ENCODE peak calls at places on chromosomes 2 and 18, in five cellular contexts. One of them, this sample, is unnamed.

GRCh38 chr2:32626591-32627221 is 1.1 kb upstream of the TTC27 start:
- DNase-seq in lower leg skin: no peak
- DNase-seq in thoracic aorta: no peak
- DNase-seq in AG09319: no peak
- DNase-seq in neural crest cell: no peak
- DNase-seq in this sample: no peak

GRCh38 chr2:233486778-233487552 is 79.6 kb downstream of the USP40 start:
- DNase-seq in AG09319: peak
- DNase-seq in lower leg skin: no peak
- DNase-seq in thoracic aorta: no peak
- DNase-seq in neural crest cell: no peak
- DNase-seq in this sample: peak

GRCh38 chr18:23523429-23524212 is 20.3 kb downstream of the RMC1 start:
- DNase-seq in AG09319: peak
- DNase-seq in neural crest cell: no peak
- DNase-seq in lower leg skin: no peak
- DNase-seq in thoracic aorta: no peak
- DNase-seq in this sample: peak

GRCh38 chr18:13465476-13465875 is 246.9 kb downstream of the LDLRAD4 start:
- DNase-seq in AG09319: no peak
- DNase-seq in lower leg skin: peak
- DNase-seq in neural crest cell: no peak
- DNase-seq in thoracic aorta: no peak
- DNase-seq in this sample: no peak

GRCh38 chr2:16122556-16122955 is 182.2 kb downstream of the MYCN start:
- DNase-seq in lower leg skin: no peak
- DNase-seq in thoracic aorta: no peak
- DNase-seq in neural crest cell: no peak
- DNase-seq in AG09319: no peak
- DNase-seq in this sample: no peak

GRCh38 chr2:26577442-26578433 is 63.4 kb downstream of the CIB4 start:
- DNase-seq in AG09319: peak
- DNase-seq in lower leg skin: peak
- DNase-seq in neural crest cell: peak
- DNase-seq in thoracic aorta: no peak
- DNase-seq in this sample: peak

GRCh38 chr18:64803471-64803870 is 654.6 kb upstream of the LINC00305 start:
- DNase-seq in lower leg skin: no peak
- DNase-seq in neural crest cell: no peak
- DNase-seq in AG09319: no peak
- DNase-seq in thoracic aorta: no peak
- DNase-seq in this sample: no peak

GRCh38 chr2:158967114-158967730 is 1.2 kb upstream of the TANC1 start:
- DNase-seq in thoracic aorta: no peak
- DNase-seq in neural crest cell: no peak
- DNase-seq in lower leg skin: no peak
- DNase-seq in AG09319: no peak
- DNase-seq in this sample: no peak

GRCh38 chr18:65227970-65228369 is 522.8 kb upstream of the CDH7 start:
- DNase-seq in AG09319: no peak
- DNase-seq in thoracic aorta: no peak
- DNase-seq in lower leg skin: no peak
- DNase-seq in neural crest cell: no peak
- DNase-seq in this sample: no peak

GRCh38 chr18:51028201-51028805 is 1.7 kb upstream of the SMAD4 start:
- DNase-seq in neural crest cell: no peak
- DNase-seq in thoracic aorta: no peak
- DNase-seq in lower leg skin: no peak
- DNase-seq in AG09319: no peak
- DNase-seq in this sample: peak

GRCh38 chr18:1530650-1531049 is 626.0 kb downstream of the ADCYAP1 start:
- DNase-seq in thoracic aorta: no peak
- DNase-seq in neural crest cell: no peak
- DNase-seq in AG09319: no peak
- DNase-seq in lower leg skin: no peak
- DNase-seq in this sample: no peak

GRCh38 chr18:1527805-1528204 is 623.1 kb downstream of the ADCYAP1 start:
- DNase-seq in thoracic aorta: no peak
- DNase-seq in lower leg skin: no peak
- DNase-seq in neural crest cell: no peak
- DNase-seq in AG09319: no peak
- DNase-seq in this sample: no peak

GRCh38 chr18:1528447-1528846 is 623.8 kb downstream of the ADCYAP1 start:
- DNase-seq in AG09319: no peak
- DNase-seq in neural crest cell: no peak
- DNase-seq in thoracic aorta: no peak
- DNase-seq in lower leg skin: no peak
- DNase-seq in this sample: no peak

GRCh38 chr18:1526996-1527395 is 622.3 kb downstream of the ADCYAP1 start:
- DNase-seq in neural crest cell: no peak
- DNase-seq in AG09319: no peak
- DNase-seq in lower leg skin: no peak
- DNase-seq in thoracic aorta: no peak
- DNase-seq in this sample: no peak

DNA sequence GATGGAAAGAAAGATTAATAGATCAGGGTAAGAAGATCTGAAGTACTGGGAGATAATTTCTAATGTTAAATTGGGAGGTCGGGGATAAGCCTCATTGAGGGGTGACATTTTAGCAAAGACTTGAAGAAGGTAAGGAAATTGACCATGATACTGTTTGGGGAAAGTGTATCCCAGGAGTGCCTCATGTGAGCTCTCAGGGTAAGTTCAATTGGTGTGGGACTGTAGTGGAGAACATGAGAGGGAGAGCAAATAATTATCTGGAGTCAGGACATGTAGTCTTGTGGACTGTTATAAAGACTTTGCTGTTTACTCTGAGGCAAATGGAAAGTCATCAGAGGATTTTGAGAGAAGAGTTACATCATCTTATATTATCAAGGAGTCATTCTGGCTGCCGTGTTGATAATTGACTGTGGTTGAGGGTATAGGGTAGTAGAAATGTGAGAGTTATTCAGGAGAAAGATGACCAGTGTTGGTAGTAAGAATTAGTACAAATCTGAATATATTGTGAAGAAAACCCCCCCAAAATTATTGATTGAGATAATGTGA is 624.4 kb downstream of the ADCYAP1 start:
- DNase-seq in lower leg skin: no peak
- DNase-seq in thoracic aorta: no peak
- DNase-seq in neural crest cell: no peak
- DNase-seq in AG09319: no peak
- DNase-seq in this sample: no peak
- TF ChIP-seq CTCF in lower leg skin: no peak
- TF ChIP-seq CTCF in thoracic aorta: no peak
- TF ChIP-seq CTCF in neural crest cell: no peak
- TF ChIP-seq CTCF in AG09319: no peak
- TF ChIP-seq CTCF in this sample: no peak

GRCh38 chr18:37393221-37393828 is 172.3 kb downstream of the CELF4 start:
- DNase-seq in neural crest cell: no peak
- DNase-seq in thoracic aorta: no peak
- DNase-seq in lower leg skin: no peak
- DNase-seq in AG09319: no peak
- DNase-seq in this sample: no peak

GRCh38 chr18:37394610-37394965 is 171.0 kb downstream of the CELF4 start:
- DNase-seq in lower leg skin: no peak
- DNase-seq in AG09319: no peak
- DNase-seq in thoracic aorta: no peak
- DNase-seq in neural crest cell: no peak
- DNase-seq in this sample: no peak

GRCh38 chr18:37395138-37395537 is 170.5 kb downstream of the CELF4 start:
- DNase-seq in lower leg skin: no peak
- DNase-seq in neural crest cell: no peak
- DNase-seq in AG09319: no peak
- DNase-seq in thoracic aorta: no peak
- DNase-seq in this sample: no peak

GRCh38 chr18:37392648-37393047 is 172.9 kb downstream of the CELF4 start:
- DNase-seq in thoracic aorta: no peak
- DNase-seq in neural crest cell: no peak
- DNase-seq in AG09319: no peak
- DNase-seq in lower leg skin: no peak
- DNase-seq in this sample: no peak

DNA sequence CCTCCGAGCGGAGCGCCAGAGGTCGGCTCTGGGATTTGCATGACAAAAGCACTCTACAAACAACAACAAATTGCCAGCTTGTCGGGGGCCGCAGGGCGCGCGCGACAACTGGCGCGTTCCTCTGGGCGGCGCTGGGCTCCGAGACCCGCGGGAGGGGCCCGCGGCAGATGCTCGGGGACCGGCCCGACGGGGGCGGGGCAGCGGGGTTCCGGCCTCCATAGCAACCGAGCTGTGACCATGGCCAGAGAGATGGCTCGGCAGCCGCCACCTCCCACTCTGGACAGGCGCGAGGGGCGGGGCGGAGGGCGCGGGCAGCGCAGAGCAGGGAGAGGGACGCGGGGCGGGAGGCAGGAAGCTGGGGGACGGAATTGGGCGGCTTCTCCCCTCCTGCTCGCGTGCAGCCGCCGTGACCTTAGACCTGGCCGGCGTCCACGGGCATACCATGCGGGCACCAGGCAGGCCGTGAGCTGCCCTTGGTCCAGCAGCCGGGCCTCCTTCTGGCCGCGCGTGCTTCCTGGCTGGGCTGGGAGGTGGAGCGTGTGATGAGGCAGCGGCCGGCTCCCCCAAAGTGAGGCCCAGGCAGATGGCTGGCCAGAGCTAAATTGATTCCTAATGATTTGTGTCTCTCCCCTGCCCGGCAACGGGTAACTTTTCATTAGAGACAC is 171.5 kb downstream of the CELF4 start:
- DNase-seq in thoracic aorta: peak
- DNase-seq in neural crest cell: peak
- DNase-seq in lower leg skin: peak
- DNase-seq in AG09319: peak
- DNase-seq in this sample: no peak
- TF ChIP-seq CTCF in thoracic aorta: no peak
- TF ChIP-seq CTCF in neural crest cell: no peak
- TF ChIP-seq CTCF in lower leg skin: no peak
- TF ChIP-seq CTCF in AG09319: no peak
- TF ChIP-seq CTCF in this sample: no peak

GRCh38 chr2:20205915-20206524 is 18.9 kb downstream of the SDC1 start:
- DNase-seq in thoracic aorta: no peak
- DNase-seq in neural crest cell: no peak
- DNase-seq in AG09319: no peak
- DNase-seq in lower leg skin: no peak
- DNase-seq in this sample: no peak
- TF ChIP-seq CTCF in thoracic aorta: no peak
- TF ChIP-seq CTCF in neural crest cell: no peak
- TF ChIP-seq CTCF in AG09319: no peak
- TF ChIP-seq CTCF in lower leg skin: no peak
- TF ChIP-seq CTCF in this sample: no peak

DNA sequence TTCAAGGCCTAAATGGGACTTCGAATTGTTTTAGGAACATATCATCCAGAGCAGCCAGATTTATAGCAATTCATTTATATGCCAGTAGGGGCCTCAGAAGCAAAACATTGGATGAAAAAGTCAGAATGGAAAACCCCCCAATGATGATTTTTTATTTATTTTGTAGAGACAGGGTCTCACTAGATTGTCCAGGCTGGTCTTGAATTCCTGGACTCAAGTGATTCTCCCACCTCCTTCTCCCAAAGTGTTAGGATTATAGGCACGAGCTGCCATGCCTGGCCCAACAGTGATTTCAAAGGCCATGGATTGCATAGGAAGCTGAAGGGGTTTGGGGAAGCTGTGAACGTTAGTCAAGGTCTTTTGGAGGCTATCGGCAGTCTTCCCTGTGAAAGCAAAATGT is 21.9 kb upstream of the MCFD2 start:
- DNase-seq in neural crest cell: no peak
- DNase-seq in AG09319: no peak
- DNase-seq in thoracic aorta: no peak
- DNase-seq in lower leg skin: peak
- DNase-seq in this sample: no peak
- TF ChIP-seq CTCF in neural crest cell: peak
- TF ChIP-seq CTCF in AG09319: peak
- TF ChIP-seq CTCF in thoracic aorta: peak
- TF ChIP-seq CTCF in lower leg skin: no peak
- TF ChIP-seq CTCF in this sample: peak

DNA sequence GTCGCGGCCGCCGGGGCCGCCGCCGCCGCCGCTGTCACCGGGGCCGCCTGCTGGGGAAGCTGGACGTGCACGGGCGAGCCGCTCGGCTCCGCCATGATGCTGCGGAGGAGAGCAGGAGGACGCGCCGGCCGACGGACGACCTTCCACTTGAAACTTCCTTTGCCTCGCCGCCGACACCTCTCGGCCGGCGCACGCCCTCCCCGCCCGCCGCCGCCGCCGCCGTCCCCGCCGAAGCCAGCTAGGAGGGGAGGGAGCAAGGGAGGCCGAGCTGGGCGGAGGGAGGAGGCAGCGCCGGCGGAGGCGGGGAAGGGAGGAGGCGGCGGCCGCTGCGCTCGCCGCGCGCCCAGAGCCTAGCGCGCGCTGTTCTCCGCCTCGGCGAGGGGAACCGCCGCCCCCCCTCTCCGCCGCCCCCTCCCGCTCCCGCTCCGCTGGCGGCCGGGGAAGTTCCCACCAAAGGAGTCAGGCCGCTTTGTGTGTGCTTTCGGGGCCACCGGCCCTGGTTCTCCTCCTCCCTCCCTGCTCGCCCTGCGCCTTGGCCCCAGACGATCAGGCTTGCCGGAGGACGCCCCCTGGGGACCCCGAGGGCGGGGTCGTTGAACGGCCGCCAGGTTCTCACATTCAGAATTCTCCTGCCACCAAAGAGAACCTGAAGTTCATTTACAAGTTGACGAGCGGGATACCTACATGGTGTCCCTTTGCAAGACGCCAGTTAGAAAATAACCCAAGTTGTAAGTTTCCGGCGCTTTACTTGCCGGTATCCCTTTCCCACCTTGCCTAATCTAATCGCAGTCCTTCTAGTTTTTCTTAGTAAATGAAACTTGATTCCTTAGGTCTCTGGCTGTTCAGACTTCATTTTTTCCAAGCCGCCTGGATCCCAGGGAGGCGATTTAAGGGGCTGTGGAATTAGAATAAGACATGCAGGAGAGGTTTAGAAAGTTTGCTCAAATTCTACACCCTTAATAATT is at the start of gene STK39:
- DNase-seq in AG09319: no peak
- DNase-seq in lower leg skin: peak
- DNase-seq in thoracic aorta: peak
- DNase-seq in neural crest cell: peak
- DNase-seq in this sample: peak
- TF ChIP-seq CTCF in AG09319: no peak
- TF ChIP-seq CTCF in lower leg skin: no peak
- TF ChIP-seq CTCF in thoracic aorta: no peak
- TF ChIP-seq CTCF in neural crest cell: peak
- TF ChIP-seq CTCF in this sample: no peak

GRCh38 chr2:139353874-139354273 is 573.7 kb upstream of the NXPH2 start:
- DNase-seq in AG09319: no peak
- DNase-seq in lower leg skin: no peak
- DNase-seq in neural crest cell: no peak
- DNase-seq in thoracic aorta: no peak
- DNase-seq in this sample: no peak
- TF ChIP-seq CTCF in AG09319: no peak
- TF ChIP-seq CTCF in lower leg skin: no peak
- TF ChIP-seq CTCF in neural crest cell: no peak
- TF ChIP-seq CTCF in thoracic aorta: no peak
- TF ChIP-seq CTCF in this sample: no peak